ENCODE peak calls at places on chromosomes 2 and 18, in seven cellular contexts. Z, W, A, X, L, N and U are unnamed samples.

GRCh38 chr18:11518788-11519685 is 90.4 kb upstream of the SLC35G4 start:
- DNase-seq in N (no peak), X (no peak), W (peak; percentile 44), L (no peak), Z (peak; percentile 54), A (peak; percentile 25), U (peak; percentile 44)

GRCh38 chr18:6920099-6920955 is 190.8 kb downstream of the ARHGAP28 start:
- DNase-seq in X (no peak), W (peak; percentile 72), A (peak; percentile 38), Z (peak; percentile 77), L (no peak), N (peak; percentile 24), U (peak; percentile 47)

GRCh38 chr2:201909348-201909747 is 103.0 kb downstream of the CDK15 start:
- DNase-seq in N (peak; percentile 97), Z (peak; percentile 76), X (no peak), L (no peak), A (no peak), W (peak; percentile 44), U (peak; percentile 88)

GRCh38 chr2:174074831-174075230 is 109.7 kb upstream of the SP3 start:
- DNase-seq in L (no peak), X (no peak), A (no peak), N (no peak), Z (no peak), W (no peak), U (no peak)

GRCh38 chr18:11689972-11690570 is 1.0 kb downstream of the GNAL start:
- DNase-seq in A (no peak), W (peak; percentile 28), N (no peak), X (no peak), L (no peak), Z (peak; percentile 29), U (peak; percentile 53)

GRCh38 chr2:216735086-216735485 is 39.7 kb upstream of the IGFBP5 start:
- DNase-seq in Z (peak; percentile 54), N (no peak), X (no peak), W (no peak), L (no peak), A (no peak), U (no peak)

GRCh38 chr18:78713726-78714125 is 265.9 kb upstream of the SALL3 start:
- DNase-seq in Z (no peak), X (no peak), L (no peak), W (no peak), A (no peak), N (no peak), U (no peak)

GRCh38 chr2:64857581-64858471 is 131.4 kb upstream of the SLC1A4 start:
- DNase-seq in L (no peak), X (peak; percentile 45), A (no peak), W (no peak), N (no peak), Z (peak; percentile 94), U (peak; percentile 78)

GRCh38 chr2:138327967-138328366 is 173.6 kb upstream of the SPOPL start:
- DNase-seq in X (no peak), W (no peak), N (no peak), Z (no peak), L (no peak), A (no peak), U (no peak)

GRCh38 chr2:79702934-79703333 is 190.1 kb downstream of the CTNNA2 start:
- DNase-seq in A (no peak), N (no peak), W (no peak), L (no peak), Z (no peak), X (no peak), U (no peak)

GRCh38 chr2:226904592-226904991 is 68.7 kb downstream of the RHBDD1 start:
- DNase-seq in Z (no peak), A (no peak), X (no peak), N (no peak), W (no peak), L (no peak), U (no peak)

GRCh38 chr2:212005077-212005671 is 533.4 kb downstream of the ERBB4 start:
- DNase-seq in Z (peak; percentile 39), W (peak; percentile 59), N (no peak), X (peak; percentile 17), L (peak; percentile 61), A (peak; percentile 8), U (peak; percentile 48)

GRCh38 chr2:25078171-25079049 is 36.5 kb downstream of the EFR3B start:
- DNase-seq in Z (peak; percentile 70), X (no peak), L (no peak), W (peak; percentile 73), N (peak; percentile 23), A (peak; percentile 69), U (peak; percentile 17)

GRCh38 chr2:54469484-54470053 is 13.4 kb downstream of the SPTBN1 start:
- DNase-seq in N (no peak), L (no peak), Z (no peak), X (no peak), A (no peak), W (no peak), U (no peak)

GRCh38 chr2:18684202-18685040 is 95.1 kb upstream of the NT5C1B start:
- DNase-seq in A (no peak), W (no peak), X (peak; percentile 35), Z (peak; percentile 18), L (no peak), N (peak; percentile 40), U (peak; percentile 63)

GRCh38 chr2:216346781-216347180 is 25.5 kb downstream of the MARCHF4 start:
- DNase-seq in L (no peak), W (no peak), A (no peak), X (no peak), Z (no peak), N (no peak), U (no peak)

GRCh38 chr18:68083776-68084175 is 567.3 kb upstream of the DSEL start:
- DNase-seq in X (no peak), W (no peak), L (no peak), Z (no peak), A (no peak), N (no peak), U (no peak)

GRCh38 chr2:105427485-105427884 is 28.6 kb upstream of the FHL2 start:
- DNase-seq in W (no peak), N (no peak), X (no peak), Z (no peak), A (no peak), L (no peak), U (no peak)

GRCh38 chr2:236240228-236240990 is 23.8 kb downstream of the ASB18 start:
- DNase-seq in A (peak; percentile 4), W (no peak), L (no peak), Z (no peak), X (no peak), N (no peak), U (no peak)

GRCh38 chr18:47898696-47899095 is 31.8 kb downstream of the SMAD2 start:
- DNase-seq in Z (no peak), A (no peak), X (no peak), W (no peak), N (no peak), L (no peak), U (no peak)

GRCh38 chr2:180412224-180412623 is 405.1 kb upstream of the CWC22 start:
- DNase-seq in W (no peak), A (no peak), L (no peak), Z (no peak), N (no peak), X (no peak), U (peak; percentile 0)

GRCh38 chr2:237097911-237098702 is 12.4 kb downstream of the COPS8 start:
- DNase-seq in L (no peak), A (peak; percentile 48), N (peak; percentile 63), W (peak; percentile 99), X (no peak), Z (peak; percentile 99), U (peak; percentile 96)

GRCh38 chr2:71782323-71782722 is 329.0 kb downstream of the DYSF start:
- DNase-seq in Z (no peak), L (no peak), X (no peak), N (no peak), A (no peak), W (no peak), U (no peak)

GRCh38 chr2:112001136-112001764 is 53.8 kb upstream of the TMEM87B start:
- DNase-seq in N (no peak), X (no peak), A (no peak), W (no peak), L (no peak), Z (peak; percentile 31), U (no peak)

GRCh38 chr2:41464395-41464794 is 583.4 kb upstream of the PKDCC start:
- DNase-seq in N (no peak), W (no peak), Z (no peak), X (no peak), A (no peak), L (no peak), U (no peak)

GRCh38 chr2:143875295-143876199 is 644.4 kb downstream of the ZEB2 start:
- DNase-seq in W (no peak), A (no peak), X (no peak), N (no peak), Z (no peak), L (no peak), U (no peak)
- H3K4me3 ChIP-seq in W (no peak overlapping the region), A (no peak overlapping the region), X (no peak overlapping the region), N (no peak overlapping the region), Z (no peak overlapping the region), L (no peak overlapping the region), U (no peak overlapping the region)

GRCh38 chr2:8309131-8309530 is 372.7 kb upstream of the ID2 start:
- DNase-seq in Z (no peak), W (no peak), L (no peak), X (no peak), N (no peak), A (no peak), U (no peak)

GRCh38 chr2:8307779-8308178 is 374.1 kb upstream of the ID2 start:
- DNase-seq in N (no peak), W (peak; percentile 1), L (no peak), Z (no peak), X (no peak), A (no peak), U (no peak)

GRCh38 chr2:8306530-8307351 is 375.1 kb upstream of the ID2 start:
- DNase-seq in A (no peak), X (no peak), Z (no peak), L (no peak), W (no peak), N (peak; percentile 12), U (no peak)

GRCh38 chr2:8303322-8303832 is 378.5 kb upstream of the ID2 start:
- DNase-seq in N (no peak), W (no peak), X (peak; percentile 73), A (no peak), L (peak; percentile 84), Z (no peak), U (no peak)

GRCh38 chr2:8304821-8305766 is 376.8 kb upstream of the ID2 start:
- DNase-seq in Z (no peak), W (no peak), N (no peak), A (no peak), L (no peak), X (no peak), U (no peak)
- TF ChIP-seq CTCF in Z (no peak), W (no peak), N (no peak), A (no peak), L (no peak), X (no peak), U (no peak)

DNA sequence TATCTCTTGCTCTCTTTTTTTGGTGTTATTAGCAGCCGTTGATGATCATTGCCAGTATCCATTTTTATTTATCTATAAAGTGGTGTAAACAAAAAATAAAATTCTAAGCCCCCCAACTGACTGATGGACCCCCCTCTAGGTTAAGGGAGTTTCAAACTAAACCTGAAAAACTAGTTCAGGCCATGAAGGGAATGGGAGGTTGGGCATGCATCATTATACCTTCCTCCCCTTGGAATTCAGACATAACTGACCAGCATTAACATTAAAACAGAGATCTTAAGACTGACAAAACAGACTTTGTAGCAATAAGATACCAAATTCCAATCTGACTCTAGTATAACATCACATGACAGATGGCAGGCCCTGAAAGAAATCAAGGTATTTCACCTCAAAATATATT is 20.2 kb downstream of the RALBP1 start:
- DNase-seq in W (no peak), L (no peak), A (no peak), X (no peak), Z (no peak), N (no peak), U (no peak)
- H3K4me3 ChIP-seq in W (no peak overlapping the region), L (no peak overlapping the region), A (no peak overlapping the region), X (no peak overlapping the region), Z (no peak overlapping the region), N (no peak overlapping the region), U (no peak overlapping the region)

GRCh38 chr2:99403524-99403923 is 66.3 kb downstream of the EIF5B start:
- DNase-seq in X (no peak), N (no peak), A (no peak), W (no peak), Z (no peak), L (no peak), U (peak; percentile 40)
- TF ChIP-seq CTCF in X (no peak), N (no peak), A (peak; percentile 8), W (no peak), Z (no peak), L (no peak), U (no peak)